ENCODE peak calls at places on chromosomes 1 and 21, in nine cellular contexts. F, X, K, T, W, M, I, Q and P are unnamed samples.

GRCh38 chr1:180971273-180971997 is 51.2 kb downstream of the STX6 start:
- DNase-seq in F (no peak), X (no peak), K (no peak), T (no peak), W (no peak), M (no peak), I (no peak), Q (no peak), P (no peak)

GRCh38 chr1:38815903-38816627 is 43.5 kb downstream of the RRAGC start:
- DNase-seq in F (no peak), X (peak; percentile 39), K (no peak), T (no peak), W (no peak), M (no peak), I (no peak), Q (no peak), P (no peak)

GRCh38 chr1:232335751-232336274 is 294.1 kb downstream of the SIPA1L2 start:
- DNase-seq in F (no peak), X (no peak), K (no peak), T (no peak), W (no peak), M (no peak), I (no peak), Q (no peak), P (no peak)

GRCh38 chr1:84348240-84348555 is 46.7 kb downstream of the SAMD13 start:
- DNase-seq in F (no peak), X (no peak), K (no peak), T (no peak), W (no peak), M (no peak), I (no peak), Q (peak; percentile 94), P (no peak)

GRCh38 chr1:33716976-33717688 is 146.7 kb upstream of the HMGB4 start:
- DNase-seq in F (no peak), X (no peak), K (no peak), T (no peak), W (no peak), M (peak; percentile 13), I (peak; percentile 14), Q (no peak), P (no peak)

GRCh38 chr1:2290595-2291510 is 62.7 kb downstream of the SKI start:
- DNase-seq in F (peak; percentile 71), X (no peak), K (peak; percentile 97), T (no peak), W (no peak), M (no peak), I (no peak), Q (no peak), P (no peak)

GRCh38 chr1:164613176-164613575 is 54.2 kb downstream of the PBX1 start:
- DNase-seq in F (peak; percentile 78), X (no peak), K (no peak), T (no peak), W (peak; percentile 66), M (no peak), I (no peak), Q (peak; percentile 26), P (no peak)

GRCh38 chr1:185864889-185865288 is 130.7 kb downstream of the HMCN1 start:
- DNase-seq in F (no peak), X (no peak), K (peak; percentile 59), T (no peak), W (no peak), M (no peak), I (no peak), Q (no peak), P (no peak)

DNA sequence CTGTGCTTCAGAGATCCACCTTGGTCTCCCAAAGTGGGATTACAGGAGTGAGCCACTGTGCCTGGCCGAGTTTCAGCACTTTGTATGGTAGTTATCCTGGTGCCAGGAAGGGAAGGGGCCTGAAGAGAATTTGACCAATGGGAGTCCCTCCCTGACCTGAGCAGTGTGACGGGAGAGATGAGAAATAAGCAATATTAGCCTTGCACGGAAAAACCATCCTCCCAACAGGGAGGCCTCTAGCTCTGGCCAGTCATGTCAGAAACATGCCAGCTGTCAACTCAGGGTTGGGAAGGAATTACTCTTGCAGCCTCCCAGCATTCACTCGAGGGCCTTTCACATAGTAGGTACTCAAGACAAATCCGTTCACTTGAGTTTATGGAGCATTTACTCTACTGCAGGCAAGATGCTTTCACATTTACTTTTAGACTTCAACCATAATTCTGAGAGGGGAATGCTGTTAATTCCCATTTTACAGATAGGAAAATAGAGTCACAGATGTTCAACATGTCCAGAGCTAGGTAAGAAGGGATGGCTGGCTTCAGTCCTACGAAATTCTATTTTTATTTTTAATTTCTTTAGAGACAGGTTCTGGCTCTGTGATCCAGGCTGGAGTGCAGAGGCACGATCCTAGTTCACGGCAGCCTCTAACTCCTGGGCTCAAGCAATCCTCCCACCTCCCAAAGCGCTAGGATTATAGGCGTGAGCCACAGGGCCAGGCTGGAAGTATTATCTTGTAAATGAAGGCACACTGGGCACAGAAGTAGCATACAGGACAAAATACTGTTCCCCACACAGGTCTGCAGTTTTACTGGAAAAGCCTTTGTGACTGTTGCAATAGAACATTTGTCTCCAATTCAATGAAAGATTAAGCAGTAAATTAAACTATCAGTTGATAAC is 3.2 kb upstream of the ATP13A2 start:
- DNase-seq in F (no peak), X (peak; percentile 44), K (no peak), T (peak; percentile 47), W (peak; percentile 16), M (peak; percentile 69), I (no peak), Q (no peak), P (no peak)
- H3K9ac ChIP-seq in F (no peak overlapping the region), X (no peak overlapping the region), K (no peak overlapping the region), T (no peak overlapping the region), W (no peak overlapping the region), M (no peak overlapping the region), I (no peak overlapping the region), Q (no peak overlapping the region), P (no peak overlapping the region)

GRCh38 chr1:114695430-114696093 is at the start of gene AMPD1:
- DNase-seq in F (no peak), X (no peak), K (no peak), T (no peak), W (no peak), M (no peak), I (no peak), Q (no peak), P (no peak)
- H3K9ac ChIP-seq in F (no peak within 1 kb of the TSS), X (no peak within 1 kb of the TSS), K (no peak within 1 kb of the TSS), T (no peak within 1 kb of the TSS), W (no peak within 1 kb of the TSS), M (no peak within 1 kb of the TSS), I (no peak within 1 kb of the TSS), Q (no peak within 1 kb of the TSS), P (no peak within 1 kb of the TSS)

GRCh38 chr1:30763654-30764248 is 6.2 kb upstream of the LAPTM5 start:
- DNase-seq in F (no peak), X (no peak), K (peak; percentile 7), T (no peak), W (no peak), M (no peak), I (no peak), Q (no peak), P (no peak)
- H3K9ac ChIP-seq in F (peak overlapping the region; percentile 37), X (no peak overlapping the region), K (no peak overlapping the region), T (no peak overlapping the region), W (no peak overlapping the region), M (no peak overlapping the region), I (no peak overlapping the region), Q (no peak overlapping the region), P (no peak overlapping the region)

GRCh38 chr1:3453891-3454810 is at the start of gene ARHGEF16:
- DNase-seq in F (peak; percentile 90), X (peak; percentile 95), K (peak; percentile 66), T (peak; percentile 91), W (peak; percentile 94), M (peak; percentile 97), I (peak; percentile 88), Q (peak; percentile 66), P (peak; percentile 65)
- H3K9ac ChIP-seq in F (peak within 1 kb of the TSS; percentile 86), X (no peak within 1 kb of the TSS), K (no peak within 1 kb of the TSS), T (no peak within 1 kb of the TSS), W (peak within 1 kb of the TSS; percentile 82), M (peak within 1 kb of the TSS; percentile 89), I (peak within 1 kb of the TSS; percentile 86), Q (peak within 1 kb of the TSS; percentile 75), P (peak within 1 kb of the TSS; percentile 86)

GRCh38 chr21:39386194-39386593 is 37.3 kb upstream of the HMGN1 start:
- DNase-seq in F (peak; percentile 33), X (peak; percentile 38), K (peak; percentile 47), T (no peak), W (no peak), M (no peak), I (no peak), Q (no peak), P (no peak)

GRCh38 chr21:39385299-39386145 is 36.6 kb upstream of the HMGN1 start:
- DNase-seq in F (peak; percentile 90), X (no peak), K (peak; percentile 87), T (no peak), W (no peak), M (no peak), I (no peak), Q (no peak), P (no peak)

GRCh38 chr21:39387461-39388037 is 38.7 kb upstream of the HMGN1 start:
- DNase-seq in F (peak; percentile 94), X (peak; percentile 97), K (peak; percentile 97), T (peak; percentile 97), W (peak; percentile 95), M (peak; percentile 98), I (peak; percentile 99), Q (peak; percentile 60), P (peak; percentile 92)

GRCh38 chr21:39386899-39387298 is 38.0 kb upstream of the HMGN1 start:
- DNase-seq in F (no peak), X (no peak), K (no peak), T (no peak), W (no peak), M (no peak), I (no peak), Q (no peak), P (no peak)

DNA sequence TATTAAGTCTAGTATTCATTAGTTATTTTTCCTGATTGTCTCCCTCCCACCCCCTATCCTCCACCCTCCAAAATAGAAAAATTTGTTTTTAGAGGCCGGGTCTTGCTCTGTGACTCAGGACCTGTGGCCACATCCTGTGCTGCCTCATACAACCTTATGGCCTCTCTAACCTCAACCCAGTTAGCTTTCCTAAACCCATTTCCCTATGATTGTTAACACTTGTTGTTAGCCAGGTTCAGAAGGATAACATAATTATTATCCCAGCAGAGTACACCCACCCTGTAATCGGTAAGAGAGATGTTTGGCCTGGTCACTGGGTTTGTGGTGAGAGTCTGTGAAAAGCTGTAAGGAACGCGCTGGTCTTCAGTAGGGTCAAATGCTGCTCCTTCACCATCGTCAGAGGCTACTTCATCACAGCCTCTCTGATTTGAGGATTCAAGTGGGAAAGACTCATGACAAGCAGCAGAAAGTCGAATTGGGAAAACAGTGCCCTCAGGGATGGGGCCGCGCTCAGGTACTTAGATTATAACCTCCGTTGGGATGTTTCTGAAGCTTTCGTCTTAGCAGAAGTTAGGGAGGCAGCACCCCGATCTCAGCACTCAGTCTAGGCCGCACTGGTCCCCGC is 35.9 kb upstream of the HMGN1 start:
- DNase-seq in F (no peak), X (no peak), K (no peak), T (no peak), W (no peak), M (no peak), I (no peak), Q (no peak), P (no peak)
- H3K9ac ChIP-seq in F (no peak overlapping the region), X (no peak overlapping the region), K (no peak overlapping the region), T (no peak overlapping the region), W (no peak overlapping the region), M (no peak overlapping the region), I (no peak overlapping the region), Q (no peak overlapping the region), P (no peak overlapping the region)

GRCh38 chr1:225921734-225922709 is 2.0 kb downstream of the PYCR2 start:
- DNase-seq in F (no peak), X (no peak), K (no peak), T (no peak), W (no peak), M (no peak), I (no peak), Q (no peak), P (no peak)
- H3K9ac ChIP-seq in F (no peak overlapping the region), X (peak overlapping the region; percentile 15), K (no peak overlapping the region), T (no peak overlapping the region), W (no peak overlapping the region), M (peak overlapping the region; percentile 23), I (no peak overlapping the region), Q (peak overlapping the region; percentile 99), P (peak overlapping the region; percentile 60)